ENCODE peak calls at places on chromosomes 7 and 10, in ten cellular contexts. B, C, Z, K, Q, D, F, R, H and A are unnamed samples.

GRCh38 chr10:306007-306406 is 170.8 kb downstream of the ZMYND11 start:
- DNase-seq in F (no peak), Q (no peak), H (no peak), D (no peak), Z (no peak), C (no peak), B (no peak), R (no peak), K (no peak), A (no peak)

GRCh38 chr7:67743501-67743900 is 746.9 kb downstream of the TYW1 start:
- DNase-seq in R (no peak), Z (no peak), F (no peak), B (no peak), Q (no peak), D (no peak), C (no peak), H (no peak), K (no peak), A (no peak)

GRCh38 chr7:137674551-137675409 is 172.0 kb downstream of the DGKI start:
- DNase-seq in R (no peak), D (no peak), H (no peak), F (no peak), K (no peak), B (no peak), Z (no peak), C (no peak), Q (no peak), A (no peak)

GRCh38 chr10:71575934-71576801 is 143.4 kb downstream of the C10orf105 start:
- DNase-seq in Q (no peak), R (no peak), H (no peak), D (no peak), C (no peak), K (no peak), B (no peak), F (no peak), Z (no peak), A (no peak)

GRCh38 chr7:36019966-36020365 is 133.1 kb upstream of the EEPD1 start:
- DNase-seq in R (no peak), Z (no peak), H (no peak), Q (no peak), B (no peak), C (no peak), F (no peak), K (no peak), D (no peak), A (no peak)

GRCh38 chr10:96672491-96673175 is 47.7 kb downstream of the PIK3AP1 start:
- DNase-seq in B (no peak), C (no peak), F (no peak), K (no peak), R (no peak), H (no peak), Z (no peak), Q (no peak), D (no peak), A (no peak)

GRCh38 chr7:152849128-152849527 is 89.6 kb downstream of the ACTR3B start:
- DNase-seq in D (no peak), R (no peak), K (no peak), F (no peak), Q (no peak), B (no peak), H (no peak), C (no peak), Z (no peak), A (no peak)

GRCh38 chr10:110040108-110040507 is 32.3 kb downstream of the ADD3 start:
- DNase-seq in Q (no peak), C (no peak), F (no peak), R (no peak), H (no peak), Z (no peak), D (no peak), B (no peak), K (no peak), A (no peak)

GRCh38 chr7:150631084-150631824 is 931 bp downstream of the GIMAP6 start:
- DNase-seq in D (no peak), Z (no peak), K (peak), C (no peak), H (no peak), F (peak), Q (no peak), R (no peak), B (no peak), A (no peak)

GRCh38 chr7:98702021-98702420 is 84.9 kb downstream of the NPTX2 start:
- DNase-seq in Q (no peak), K (no peak), C (no peak), F (no peak), Z (no peak), R (no peak), B (peak), H (no peak), D (no peak), A (no peak)

GRCh38 chr10:71004676-71005075 is 116.3 kb upstream of the PCBD1 start:
- DNase-seq in B (no peak), C (no peak), F (no peak), D (no peak), R (no peak), Z (no peak), Q (no peak), H (no peak), K (no peak), A (peak)

GRCh38 chr10:117413928-117414618 is 38.8 kb upstream of the PDZD8 start:
- DNase-seq in F (no peak), C (no peak), K (no peak), R (no peak), Q (no peak), D (no peak), H (peak), B (no peak), Z (no peak), A (no peak)

GRCh38 chr10:71431945-71432905 is 35.5 kb downstream of the CDH23 start:
- DNase-seq in B (no peak), H (peak), R (peak), D (no peak), K (no peak), Z (no peak), Q (no peak), C (no peak), F (no peak), A (peak)

GRCh38 chr7:52779004-52779403 is 256.4 kb upstream of the POM121L12 start:
- DNase-seq in D (no peak), Z (no peak), R (no peak), H (no peak), K (no peak), C (no peak), F (no peak), Q (no peak), B (no peak), A (no peak)

GRCh38 chr10:29555746-29556481 is 78.9 kb downstream of the SVIL start:
- DNase-seq in Q (no peak), K (no peak), H (no peak), Z (no peak), C (peak), F (no peak), R (no peak), D (no peak), B (no peak), A (no peak)

GRCh38 chr10:122172311-122173008 is 98.6 kb upstream of the BTBD16 start:
- DNase-seq in R (no peak), D (peak), F (no peak), K (no peak), C (no peak), Z (no peak), B (no peak), H (no peak), Q (no peak), A (no peak)

GRCh38 chr7:120831260-120831659 is 26.7 kb downstream of the TSPAN12 start:
- DNase-seq in R (no peak), C (no peak), F (no peak), K (no peak), Q (no peak), B (no peak), H (no peak), D (no peak), Z (no peak), A (no peak)

GRCh38 chr7:138350701-138351357 is 109.2 kb upstream of the TRIM24 start:
- DNase-seq in R (no peak), F (no peak), Z (no peak), K (no peak), D (no peak), B (no peak), H (no peak), Q (no peak), C (no peak), A (no peak)

GRCh38 chr10:86105181-86105580 is 261.4 kb downstream of the GRID1 start:
- DNase-seq in K (no peak), F (no peak), R (no peak), C (no peak), H (no peak), Z (no peak), Q (no peak), B (no peak), D (no peak), A (no peak)

GRCh38 chr10:102718220-102718619 is 3.8 kb downstream of the SFXN2 start:
- DNase-seq in Z (no peak), R (no peak), B (no peak), D (peak), K (peak), C (peak), Q (no peak), H (peak), F (no peak), A (no peak)

DNA sequence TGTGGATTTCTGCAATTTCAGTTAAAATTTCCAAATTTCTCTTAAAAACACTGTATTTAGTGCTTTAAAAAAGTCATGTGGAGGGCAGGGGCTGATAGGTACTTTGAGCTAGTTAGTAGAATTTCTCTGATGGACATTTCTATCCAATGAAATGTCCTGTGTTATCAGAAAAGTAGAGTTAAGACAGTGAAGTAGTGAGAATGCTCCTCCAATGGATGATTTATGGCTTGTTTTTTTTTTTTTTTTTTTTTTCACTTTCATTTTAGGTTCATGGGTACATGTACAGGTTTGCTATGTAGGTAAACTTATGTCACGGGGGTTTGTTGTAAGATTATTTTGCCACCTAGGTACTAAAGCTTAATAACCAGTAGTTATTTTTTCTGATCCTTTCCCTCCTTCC is 55.0 kb downstream of the BTAF1 start:
- DNase-seq in Z (no peak), H (no peak), D (no peak), F (no peak), Q (no peak), K (no peak), R (no peak), B (no peak), C (no peak), A (no peak)
- H3K4me3 ChIP-seq in Z (no peak), H (no peak), D (no peak), F (no peak), Q (no peak), K (no peak), R (no peak), B (no peak), C (no peak), A (no peak)

DNA sequence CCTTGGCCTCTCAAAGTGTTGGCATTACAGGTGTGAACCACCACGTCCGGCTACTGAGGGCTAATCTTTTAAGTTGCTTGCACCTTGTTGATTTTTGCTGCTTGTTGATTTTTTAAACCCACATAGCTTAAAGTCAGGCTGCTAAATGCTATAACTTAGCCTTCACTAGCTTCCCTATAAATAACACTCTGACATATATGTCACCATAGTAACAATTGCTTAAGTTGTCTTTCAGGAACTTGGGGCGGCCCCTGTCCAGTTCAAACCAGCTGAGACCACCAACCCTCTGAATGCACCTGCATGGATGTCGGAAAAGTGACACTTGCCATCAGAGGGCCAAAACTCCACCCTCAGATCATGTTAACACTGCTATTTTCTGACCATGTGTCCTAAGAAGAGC is 47.4 kb downstream of the ST8SIA6 start:
- DNase-seq in K (no peak), Q (no peak), H (no peak), R (no peak), C (no peak), F (no peak), Z (no peak), B (no peak), D (no peak), A (no peak)
- H3K4me3 ChIP-seq in K (no peak), Q (no peak), H (no peak), R (no peak), C (no peak), F (no peak), Z (no peak), B (no peak), D (no peak), A (no peak)

GRCh38 chr10:13991353-13991752 is 339.4 kb downstream of the FRMD4A start:
- DNase-seq in C (no peak), K (peak), R (no peak), B (no peak), H (no peak), Q (no peak), D (no peak), Z (no peak), F (no peak), A (no peak)
- H3K4me3 ChIP-seq in C (no peak), K (no peak), R (no peak), B (no peak), H (no peak), Q (no peak), D (no peak), Z (no peak), F (peak), A (no peak)

DNA sequence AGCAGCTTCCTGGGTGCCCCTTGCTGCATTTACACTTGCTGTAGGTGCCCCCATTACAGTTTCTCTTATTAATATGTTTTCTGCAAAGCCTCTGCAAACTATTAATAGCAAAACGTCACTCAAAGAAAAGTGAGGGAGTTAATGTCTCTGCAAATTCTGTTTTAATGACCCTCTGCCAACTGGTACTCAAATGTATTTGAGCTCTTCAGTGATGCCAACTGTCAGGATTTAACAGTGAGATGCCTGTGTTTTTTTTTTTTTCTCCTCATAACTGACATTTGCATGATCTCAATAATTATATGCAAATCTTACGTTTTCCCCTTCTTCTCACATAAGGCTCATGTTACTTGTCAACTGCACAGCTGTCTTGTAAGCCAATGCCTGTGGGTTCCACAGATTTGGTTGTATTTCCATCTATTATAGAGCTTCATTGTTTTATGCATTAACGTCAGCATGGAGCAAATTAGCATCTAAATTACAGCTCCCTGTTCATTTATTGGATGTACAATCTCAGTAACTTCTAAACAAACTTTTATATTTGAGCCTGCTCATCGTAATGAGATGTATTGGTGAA is 38.3 kb downstream of the PPP1R3A start:
- DNase-seq in R (no peak), F (no peak), B (no peak), D (no peak), H (no peak), C (no peak), Z (no peak), K (no peak), Q (no peak), A (no peak)
- H3K4me3 ChIP-seq in R (no peak), F (no peak), B (no peak), D (no peak), H (no peak), C (no peak), Z (no peak), K (no peak), Q (no peak), A (no peak)

GRCh38 chr10:11018830-11019692 is 1.4 kb downstream of the CELF2 start:
- DNase-seq in R (no peak), Z (no peak), D (no peak), H (no peak), F (no peak), C (no peak), K (no peak), Q (no peak), B (no peak), A (no peak)
- H3K4me3 ChIP-seq in R (peak), Z (peak), D (peak), H (no peak), F (peak), C (peak), K (no peak), Q (peak), B (peak), A (peak)

DNA sequence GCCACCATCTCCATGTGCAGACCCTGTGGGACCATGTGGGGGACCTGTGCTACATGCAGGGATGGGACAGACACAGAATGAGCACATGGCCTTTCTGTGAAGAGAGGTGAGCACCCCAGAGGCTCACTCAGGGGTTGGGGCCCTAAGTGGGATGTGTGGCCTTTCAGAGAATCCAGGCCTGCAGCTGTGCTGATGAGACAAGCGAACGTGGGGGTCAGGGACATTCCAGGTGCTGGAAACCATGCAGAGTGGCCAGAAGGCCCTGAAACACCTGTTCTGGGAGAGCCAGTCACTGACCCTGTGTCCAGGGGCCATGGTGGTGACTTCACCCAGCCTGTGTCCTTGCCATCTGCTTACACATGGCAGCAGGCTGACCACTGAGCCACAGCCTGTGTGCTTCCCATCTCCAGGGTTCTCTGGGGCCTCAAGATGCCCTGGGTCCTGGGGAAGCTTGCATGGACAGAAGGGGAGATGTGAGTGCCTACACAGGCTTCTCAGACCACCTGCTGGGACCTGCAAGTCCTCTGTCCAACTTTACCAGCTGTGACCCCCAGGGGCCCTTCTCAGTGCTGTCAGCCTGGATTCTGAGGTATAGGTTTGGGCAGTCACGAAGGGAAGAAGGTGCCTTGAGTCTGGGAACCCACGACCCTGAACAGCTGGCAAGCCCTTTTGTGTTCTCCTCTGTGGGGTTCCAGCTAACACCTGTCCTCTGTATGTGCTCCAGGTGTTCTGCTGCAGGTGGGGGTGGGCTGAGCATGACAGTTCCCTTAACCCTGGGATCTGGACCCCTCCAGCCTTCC is 17.6 kb downstream of the RAMP3 start:
- DNase-seq in R (no peak), K (no peak), H (peak), Q (no peak), Z (no peak), D (no peak), B (peak), F (no peak), C (no peak), A (peak)
- H3K4me3 ChIP-seq in R (no peak), K (no peak), H (no peak), Q (no peak), Z (no peak), D (no peak), B (no peak), F (no peak), C (no peak), A (no peak)

GRCh38 chr7:127387974-127388373 is 4.5 kb downstream of the ZNF800 start:
- DNase-seq in K (no peak), Z (no peak), R (no peak), B (no peak), D (no peak), F (no peak), H (no peak), Q (no peak), C (no peak), A (no peak)
- H3K4me3 ChIP-seq in K (no peak), Z (no peak), R (no peak), B (no peak), D (no peak), F (no peak), H (no peak), Q (no peak), C (no peak), A (no peak)

GRCh38 chr7:133339772-133340171 is 86.9 kb downstream of the EXOC4 start:
- DNase-seq in D (no peak), Q (no peak), C (no peak), F (no peak), H (no peak), B (no peak), R (no peak), Z (no peak), K (no peak), A (no peak)
- H3K4me3 ChIP-seq in D (no peak), Q (no peak), C (no peak), F (no peak), H (no peak), B (no peak), R (no peak), Z (no peak), K (no peak), A (no peak)

GRCh38 chr10:30775779-30776591 is 146.4 kb upstream of the LYZL2 start:
- DNase-seq in C (peak), K (no peak), R (no peak), Z (no peak), F (peak), H (no peak), B (no peak), Q (no peak), D (no peak), A (no peak)

GRCh38 chr10:30770229-30770628 is 140.7 kb upstream of the LYZL2 start:
- DNase-seq in F (no peak), B (no peak), R (no peak), D (no peak), H (no peak), Z (no peak), K (no peak), C (no peak), Q (no peak), A (no peak)

GRCh38 chr10:30774281-30774680 is 144.7 kb upstream of the LYZL2 start:
- DNase-seq in K (no peak), B (no peak), Q (no peak), C (no peak), Z (no peak), D (no peak), H (no peak), F (no peak), R (no peak), A (no peak)

GRCh38 chr10:30770816-30771215 is 141.3 kb upstream of the LYZL2 start:
- DNase-seq in K (no peak), C (no peak), F (no peak), Q (no peak), Z (no peak), B (no peak), R (no peak), D (no peak), H (no peak), A (no peak)

GRCh38 chr10:30773501-30773900 is 143.9 kb upstream of the LYZL2 start:
- DNase-seq in D (no peak), K (no peak), R (no peak), B (no peak), C (no peak), F (no peak), Z (no peak), Q (no peak), H (no peak), A (no peak)
- H3K4me3 ChIP-seq in D (no peak), K (no peak), R (no peak), B (no peak), C (no peak), F (no peak), Z (no peak), Q (peak), H (no peak), A (no peak)

GRCh38 chr7:90349305-90349704 is 2.8 kb downstream of the GTPBP10 start:
- DNase-seq in Q (no peak), B (no peak), R (no peak), D (no peak), F (no peak), C (no peak), Z (no peak), H (no peak), K (no peak), A (no peak)

GRCh38 chr7:90347759-90348158 is 1.2 kb downstream of the GTPBP10 start:
- DNase-seq in K (no peak), R (no peak), H (no peak), F (no peak), B (no peak), Z (no peak), D (no peak), C (no peak), Q (no peak), A (no peak)

GRCh38 chr7:90345016-90345415 is 1.5 kb upstream of the GTPBP10 start:
- DNase-seq in H (no peak), Z (no peak), Q (no peak), F (no peak), C (no peak), D (no peak), K (no peak), B (no peak), R (no peak), A (no peak)

GRCh38 chr7:90345548-90346319 is 782 bp upstream of the GTPBP10 start:
- DNase-seq in Z (no peak), H (no peak), F (no peak), B (no peak), Q (no peak), R (no peak), C (peak), D (peak), K (peak), A (no peak)

GRCh38 chr7:90346326-90347125 is at the start of gene GTPBP10:
- DNase-seq in C (peak), H (peak), Z (peak), D (peak), B (peak), R (peak), Q (peak), K (peak), F (peak), A (peak)
- H3K4me3 ChIP-seq in C (peak), H (peak), Z (peak), D (peak), B (peak), R (peak), Q (peak), K (peak), F (peak), A (peak)